ENCODE peak calls at places on chromosomes 3 and 15, in four cellular contexts. One of them, this sample, is unnamed.

GRCh38 chr3:158127250-158128219 is 17.6 kb downstream of the RSRC1 start:
- DNase-seq in A549: peak
- DNase-seq in prostate gland: no peak
- DNase-seq in HCT116: no peak
- DNase-seq in this sample: peak

GRCh38 chr3:119308355-119308754 is 14.2 kb downstream of the ARHGAP31 start:
- DNase-seq in A549: no peak
- DNase-seq in prostate gland: no peak
- DNase-seq in HCT116: no peak
- DNase-seq in this sample: no peak

GRCh38 chr15:37095993-37096877 is 4.1 kb downstream of the MEIS2 start:
- DNase-seq in A549: no peak
- DNase-seq in prostate gland: no peak
- DNase-seq in HCT116: no peak
- DNase-seq in this sample: no peak

GRCh38 chr15:99085413-99086326 is 19.2 kb upstream of the SYNM start:
- DNase-seq in A549: no peak
- DNase-seq in prostate gland: no peak
- DNase-seq in HCT116: no peak
- DNase-seq in this sample: no peak

GRCh38 chr3:17129550-17129949 is 244.8 kb downstream of the PLCL2 start:
- DNase-seq in A549: no peak
- DNase-seq in prostate gland: no peak
- DNase-seq in HCT116: no peak
- DNase-seq in this sample: no peak

GRCh38 chr3:194283218-194284006 is 67.7 kb downstream of the CPN2 start:
- DNase-seq in A549: no peak
- DNase-seq in prostate gland: no peak
- DNase-seq in HCT116: no peak
- DNase-seq in this sample: no peak

GRCh38 chr3:192571197-192571791 is 156.0 kb downstream of the FGF12 start:
- DNase-seq in A549: peak
- DNase-seq in prostate gland: peak
- DNase-seq in HCT116: no peak
- DNase-seq in this sample: no peak

GRCh38 chr3:186099178-186099577 is 9.7 kb downstream of the ETV5 start:
- DNase-seq in A549: no peak
- DNase-seq in prostate gland: peak
- DNase-seq in HCT116: no peak
- DNase-seq in this sample: peak

GRCh38 chr15:25176616-25176923 is 221.8 kb downstream of the SNRPN start:
- DNase-seq in A549: no peak
- DNase-seq in prostate gland: peak
- DNase-seq in HCT116: no peak
- DNase-seq in this sample: no peak

GRCh38 chr15:74274485-74275038 is 38.4 kb downstream of the CCDC33 start:
- DNase-seq in A549: no peak
- DNase-seq in prostate gland: no peak
- DNase-seq in HCT116: no peak
- DNase-seq in this sample: no peak

GRCh38 chr3:72395654-72396415 is 452.4 kb downstream of the SHQ1 start:
- DNase-seq in A549: no peak
- DNase-seq in prostate gland: no peak
- DNase-seq in HCT116: no peak
- DNase-seq in this sample: no peak

GRCh38 chr15:57326196-57326595 is 50.1 kb upstream of the CGNL1 start:
- DNase-seq in A549: no peak
- DNase-seq in prostate gland: no peak
- DNase-seq in HCT116: no peak
- DNase-seq in this sample: no peak

GRCh38 chr3:107208100-107208499 is 169.1 kb upstream of the CCDC54 start:
- DNase-seq in A549: peak
- DNase-seq in prostate gland: peak
- DNase-seq in HCT116: peak
- DNase-seq in this sample: no peak

GRCh38 chr3:132417695-132418520 is 606 bp downstream of the DNAJC13 start:
- DNase-seq in A549: peak
- DNase-seq in prostate gland: peak
- DNase-seq in HCT116: no peak
- DNase-seq in this sample: peak

GRCh38 chr15:81182746-81183402 is 13.8 kb upstream of the IL16 start:
- DNase-seq in A549: no peak
- DNase-seq in prostate gland: no peak
- DNase-seq in HCT116: no peak
- DNase-seq in this sample: no peak

GRCh38 chr15:33963831-33964664 is 4.2 kb upstream of the CHRM5 start:
- DNase-seq in A549: peak
- DNase-seq in prostate gland: no peak
- DNase-seq in HCT116: peak
- DNase-seq in this sample: peak

GRCh38 chr15:71048913-71049675 is 66.2 kb upstream of the THSD4 start:
- DNase-seq in A549: no peak
- DNase-seq in prostate gland: no peak
- DNase-seq in HCT116: no peak
- DNase-seq in this sample: no peak

GRCh38 chr3:13650210-13651056 is 101.5 kb downstream of the FBLN2 start:
- DNase-seq in A549: peak
- DNase-seq in prostate gland: peak
- DNase-seq in HCT116: peak
- DNase-seq in this sample: peak

GRCh38 chr3:128878556-128879124 is 780 bp upstream of the ACAD9 start:
- DNase-seq in A549: no peak
- DNase-seq in prostate gland: no peak
- DNase-seq in HCT116: no peak
- DNase-seq in this sample: peak

GRCh38 chr3:129117134-129117533 is 4.5 kb downstream of the RAB43 start:
- DNase-seq in A549: no peak
- DNase-seq in prostate gland: no peak
- DNase-seq in HCT116: no peak
- DNase-seq in this sample: no peak

DNA sequence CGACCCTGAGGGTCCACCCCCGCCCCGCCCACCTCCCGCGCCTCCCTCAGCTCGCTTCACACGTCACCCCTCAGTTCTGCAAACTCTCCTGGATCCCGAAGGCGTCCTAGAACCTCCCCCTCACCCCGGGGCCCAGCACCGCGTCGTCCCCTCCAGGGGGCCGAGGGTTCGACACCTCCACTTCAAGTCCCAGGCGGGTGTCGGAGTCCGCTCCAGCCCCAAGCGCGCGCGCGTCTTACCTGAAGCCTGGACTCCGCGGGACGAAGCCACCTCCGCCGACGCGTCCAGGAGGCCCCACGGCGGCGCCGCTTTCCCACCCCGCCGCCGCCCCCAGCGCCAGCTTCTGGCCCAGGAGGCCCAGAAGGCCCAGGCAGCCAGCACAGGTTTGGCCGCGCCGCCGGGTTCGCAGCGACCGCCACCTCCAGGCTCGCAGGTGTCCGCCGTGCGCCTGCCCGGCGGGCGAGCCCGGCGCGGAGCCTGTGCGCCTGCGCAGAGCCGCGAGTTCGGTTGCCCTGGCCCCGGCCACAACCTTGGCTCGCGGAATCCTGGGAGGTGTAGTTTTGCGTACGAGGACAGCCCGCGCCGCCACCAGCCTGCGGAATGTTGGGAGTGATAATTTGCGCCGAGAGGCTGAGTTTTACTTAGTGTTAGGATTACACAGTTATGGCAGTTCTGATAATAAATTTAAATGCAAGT is at the start of gene POMGNT2:
- DNase-seq in A549: peak
- DNase-seq in prostate gland: peak
- DNase-seq in HCT116: peak
- DNase-seq in this sample: peak
- TF ChIP-seq POLR2A in A549: peak
- TF ChIP-seq POLR2A in prostate gland: peak
- TF ChIP-seq POLR2A in HCT116: peak
- TF ChIP-seq POLR2A in this sample: peak

GRCh38 chr3:111238896-111239295 is 167.3 kb downstream of the NECTIN3 start:
- DNase-seq in A549: no peak
- DNase-seq in prostate gland: no peak
- DNase-seq in HCT116: no peak
- DNase-seq in this sample: no peak
- TF ChIP-seq POLR2A in A549: no peak
- TF ChIP-seq POLR2A in prostate gland: no peak
- TF ChIP-seq POLR2A in HCT116: no peak
- TF ChIP-seq POLR2A in this sample: no peak

GRCh38 chr3:197912770-197913476 is 37.1 kb upstream of the RPL35A start:
- DNase-seq in A549: no peak
- DNase-seq in prostate gland: no peak
- DNase-seq in HCT116: no peak
- DNase-seq in this sample: no peak
- TF ChIP-seq POLR2A in A549: no peak
- TF ChIP-seq POLR2A in prostate gland: no peak
- TF ChIP-seq POLR2A in HCT116: no peak
- TF ChIP-seq POLR2A in this sample: no peak

DNA sequence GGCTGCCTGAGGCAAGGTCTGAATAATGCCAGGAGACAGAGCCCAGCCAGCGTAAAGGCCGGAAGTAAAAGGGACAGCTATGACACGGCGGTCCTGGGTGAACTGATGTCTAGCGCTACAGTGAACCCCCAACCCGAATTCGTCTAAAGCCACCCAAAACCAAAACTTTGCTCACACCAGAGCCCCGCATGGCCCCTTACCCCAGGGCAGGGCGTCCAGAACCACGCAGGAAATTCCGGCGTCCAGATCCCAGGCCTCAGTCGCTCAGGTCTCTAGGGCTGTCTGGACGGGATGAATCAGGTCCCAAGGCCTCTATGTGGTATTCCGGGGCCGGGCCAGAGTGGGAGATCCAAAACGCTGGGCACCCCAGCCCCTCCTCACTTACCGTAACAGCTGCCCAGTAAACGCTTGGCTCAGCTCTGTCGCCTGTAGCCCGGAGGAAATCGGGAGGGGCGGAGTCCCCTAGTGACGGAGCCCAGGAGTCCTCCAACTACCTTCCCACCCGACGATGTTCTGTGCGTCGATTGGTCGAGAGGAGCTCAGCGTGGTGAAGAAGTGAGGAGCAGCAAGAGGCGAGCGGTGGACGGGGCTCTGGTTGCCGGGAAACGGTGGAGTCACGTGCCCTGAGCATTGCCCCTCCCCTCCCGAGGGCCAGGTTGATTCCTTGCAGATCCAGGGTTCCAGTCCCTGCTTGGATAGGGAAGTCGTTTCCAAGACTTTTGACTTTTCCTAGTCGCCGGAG is at the start of gene CCDC32:
- DNase-seq in A549: peak
- DNase-seq in prostate gland: peak
- DNase-seq in HCT116: peak
- DNase-seq in this sample: peak
- TF ChIP-seq POLR2A in A549: peak
- TF ChIP-seq POLR2A in prostate gland: peak
- TF ChIP-seq POLR2A in HCT116: no peak
- TF ChIP-seq POLR2A in this sample: peak

GRCh38 chr15:75350601-75351331 is 3.9 kb downstream of the NEIL1 start:
- DNase-seq in A549: no peak
- DNase-seq in prostate gland: no peak
- DNase-seq in HCT116: no peak
- DNase-seq in this sample: no peak

GRCh38 chr15:75348034-75348562 is 1.3 kb downstream of the NEIL1 start:
- DNase-seq in A549: no peak
- DNase-seq in prostate gland: no peak
- DNase-seq in HCT116: no peak
- DNase-seq in this sample: no peak

GRCh38 chr15:75352186-75352585 is 5.3 kb downstream of the NEIL1 start:
- DNase-seq in A549: no peak
- DNase-seq in prostate gland: no peak
- DNase-seq in HCT116: no peak
- DNase-seq in this sample: no peak

GRCh38 chr15:75348563-75349350 is 1.9 kb downstream of the NEIL1 start:
- DNase-seq in A549: no peak
- DNase-seq in prostate gland: no peak
- DNase-seq in HCT116: no peak
- DNase-seq in this sample: no peak

DNA sequence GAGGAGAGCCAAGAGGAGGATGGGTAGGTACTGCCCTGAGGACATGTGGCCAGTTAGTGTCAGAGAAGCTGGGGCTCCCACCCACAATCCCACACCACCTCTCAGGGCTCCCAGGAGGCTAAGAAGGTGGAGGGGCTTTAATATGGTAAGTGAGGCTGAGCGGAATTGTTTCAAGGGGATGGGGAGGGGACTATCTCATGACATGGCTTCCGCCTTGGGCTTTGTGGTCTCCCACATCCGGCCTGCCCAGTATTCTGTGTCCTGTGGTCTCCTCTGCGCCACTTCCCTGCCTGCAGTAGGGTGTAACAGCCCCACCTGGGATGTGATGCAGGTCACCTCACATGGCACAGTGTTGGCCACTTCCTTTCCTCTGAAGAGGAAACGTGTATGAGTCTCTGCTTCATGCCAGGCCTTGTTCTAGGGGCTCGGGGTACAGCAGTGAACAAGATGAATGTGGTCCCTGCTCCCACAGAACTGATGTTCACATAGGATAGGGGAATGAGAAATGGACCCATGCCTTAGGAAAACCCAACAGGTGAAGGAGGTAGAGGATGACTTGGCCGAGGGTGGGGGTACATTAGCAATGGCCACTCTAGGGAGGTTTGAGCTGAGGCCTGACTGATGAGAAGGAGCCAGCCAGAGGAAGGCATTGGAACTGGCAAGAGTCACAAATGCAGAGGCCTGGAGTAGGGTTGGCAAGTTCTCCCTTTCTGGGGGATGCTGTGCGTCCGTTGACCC is 3.2 kb downstream of the NEIL1 start:
- DNase-seq in A549: no peak
- DNase-seq in prostate gland: no peak
- DNase-seq in HCT116: no peak
- DNase-seq in this sample: no peak
- TF ChIP-seq POLR2A in A549: no peak
- TF ChIP-seq POLR2A in prostate gland: no peak
- TF ChIP-seq POLR2A in HCT116: no peak
- TF ChIP-seq POLR2A in this sample: peak

DNA sequence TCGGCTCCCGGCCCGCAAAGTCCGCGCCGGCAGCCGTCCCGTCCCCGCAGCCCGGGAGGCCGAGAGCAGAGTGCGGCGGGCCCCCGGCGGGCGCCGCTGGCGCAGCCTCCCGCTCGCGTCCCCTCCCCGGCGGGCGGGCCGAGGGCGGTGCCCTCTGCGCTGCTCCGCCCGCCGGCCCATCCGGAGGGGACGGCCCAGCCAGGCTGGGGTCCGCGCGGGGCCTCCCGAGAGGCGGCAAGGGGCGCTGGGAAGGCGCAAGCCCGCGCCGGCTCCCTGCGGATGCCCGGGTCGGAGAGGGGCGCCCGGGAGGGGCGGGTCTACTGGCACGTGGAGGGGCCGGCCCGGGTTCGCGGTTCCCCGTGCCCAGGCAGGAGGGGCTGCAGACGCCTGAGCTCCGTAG is at the start of the genes CLCN2 and POLR2H:
- DNase-seq in A549: peak
- DNase-seq in prostate gland: peak
- DNase-seq in HCT116: no peak
- DNase-seq in this sample: peak
- TF ChIP-seq POLR2A in A549: peak
- TF ChIP-seq POLR2A in prostate gland: peak
- TF ChIP-seq POLR2A in HCT116: no peak
- TF ChIP-seq POLR2A in this sample: peak